ENCODE peak calls at places on chromosomes 12 and 14, in five cellular contexts. U, A, S, G and Z are unnamed samples. For H3K4me1, the result is how much of the 10 kb centered on the place peaks cover.

GRCh38 chr14:55731247-55731872 is 151.4 kb downstream of the KTN1 start:
- DNase-seq in A (no peak), G (no peak), S (no peak), U (no peak), Z (no peak)

GRCh38 chr12:879641-880040 is 69.9 kb downstream of the RAD52 start:
- DNase-seq in A (no peak), U (no peak), S (peak), G (peak), Z (no peak)

GRCh38 chr12:101759396-101760047 is 20.3 kb upstream of the SYCP3 start:
- DNase-seq in G (peak), A (no peak), S (no peak), U (no peak), Z (no peak)

GRCh38 chr14:78327426-78328210 is 157.4 kb downstream of the NRXN3 start:
- DNase-seq in S (no peak), U (no peak), A (no peak), G (no peak), Z (no peak)

GRCh38 chr12:26633591-26634210 is 199.3 kb downstream of the ITPR2 start:
- DNase-seq in S (no peak), U (no peak), G (peak), A (no peak), Z (no peak)

GRCh38 chr14:94192534-94192933 is 18.4 kb downstream of the PPP4R4 start:
- DNase-seq in S (no peak), G (no peak), A (no peak), U (no peak), Z (no peak)

GRCh38 chr12:57840701-57841100 is 5.8 kb downstream of the CTDSP2 start:
- DNase-seq in G (peak), S (no peak), A (no peak), U (peak), Z (no peak)

GRCh38 chr14:76775695-76776305 is 14.5 kb downstream of the VASH1 start:
- DNase-seq in S (no peak), G (no peak), U (no peak), A (no peak), Z (peak)

GRCh38 chr12:108231909-108232434 is 102.9 kb downstream of the WSCD2 start:
- DNase-seq in A (no peak), G (no peak), S (no peak), U (no peak), Z (no peak)

GRCh38 chr14:36373982-36374673 is 53.7 kb upstream of the MBIP start:
- DNase-seq in S (peak), G (peak), A (peak), U (peak), Z (peak)

GRCh38 chr12:120677765-120678473 is 9.0 kb upstream of the MLEC start:
- DNase-seq in A (no peak), G (peak), S (no peak), U (no peak), Z (peak)

DNA sequence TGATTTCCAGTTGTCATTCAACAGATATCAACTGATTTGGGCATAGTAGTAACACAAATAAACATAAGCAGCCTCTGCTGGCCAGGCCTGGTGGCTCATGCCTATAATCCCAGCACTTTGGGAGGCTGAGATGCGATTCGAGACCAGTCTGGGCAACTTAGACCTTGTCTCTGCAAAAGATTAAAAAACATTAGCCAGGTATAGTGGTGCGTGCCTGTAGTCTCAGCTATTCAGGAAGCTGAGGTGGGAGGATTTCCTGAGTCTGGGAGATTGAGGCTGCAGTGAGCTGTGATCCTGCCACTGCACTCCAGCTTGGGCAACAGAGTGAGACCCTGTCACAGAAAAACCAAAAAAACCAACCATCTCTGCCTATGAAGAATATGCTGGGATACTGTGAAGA is 7.1 kb downstream of the METAP2 start:
- DNase-seq in S (no peak), A (no peak), G (no peak), U (no peak), Z (no peak)
- TF ChIP-seq CTCF in S (no peak), A (no peak), G (no peak), U (no peak), Z (no peak)

DNA sequence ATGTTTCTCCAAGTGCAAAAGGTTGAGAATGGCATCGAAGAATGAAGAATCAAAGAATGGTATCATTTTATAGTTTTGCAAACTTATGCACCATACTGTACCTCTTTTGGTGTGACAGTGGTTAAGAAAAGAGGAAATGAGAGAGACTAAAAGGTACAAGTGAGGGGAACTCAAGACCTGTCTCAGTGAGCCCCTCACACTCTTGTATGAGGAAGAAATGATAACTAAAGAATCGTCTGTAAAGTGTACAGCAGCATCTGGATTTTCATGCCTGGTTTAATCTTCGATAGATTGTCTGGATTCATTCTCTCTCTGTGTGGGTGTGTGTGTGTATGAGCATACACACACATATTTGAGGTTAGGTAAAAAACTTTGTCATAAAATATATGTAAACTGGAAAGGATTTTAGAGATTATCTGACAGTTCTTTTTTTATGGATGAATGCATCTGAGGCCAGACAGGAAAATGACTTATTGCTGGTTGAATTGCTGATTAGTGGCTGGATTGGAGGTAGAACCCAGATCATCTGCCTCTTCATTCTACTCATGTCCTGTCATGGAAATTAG is 15.9 kb upstream of the SLC38A2 start:
- DNase-seq in G (no peak), U (no peak), S (no peak), A (no peak), Z (no peak)
- H3K4me1 ChIP-seq in G (half or more), U (under half), S (half or more), A (under half), Z (under half)

DNA sequence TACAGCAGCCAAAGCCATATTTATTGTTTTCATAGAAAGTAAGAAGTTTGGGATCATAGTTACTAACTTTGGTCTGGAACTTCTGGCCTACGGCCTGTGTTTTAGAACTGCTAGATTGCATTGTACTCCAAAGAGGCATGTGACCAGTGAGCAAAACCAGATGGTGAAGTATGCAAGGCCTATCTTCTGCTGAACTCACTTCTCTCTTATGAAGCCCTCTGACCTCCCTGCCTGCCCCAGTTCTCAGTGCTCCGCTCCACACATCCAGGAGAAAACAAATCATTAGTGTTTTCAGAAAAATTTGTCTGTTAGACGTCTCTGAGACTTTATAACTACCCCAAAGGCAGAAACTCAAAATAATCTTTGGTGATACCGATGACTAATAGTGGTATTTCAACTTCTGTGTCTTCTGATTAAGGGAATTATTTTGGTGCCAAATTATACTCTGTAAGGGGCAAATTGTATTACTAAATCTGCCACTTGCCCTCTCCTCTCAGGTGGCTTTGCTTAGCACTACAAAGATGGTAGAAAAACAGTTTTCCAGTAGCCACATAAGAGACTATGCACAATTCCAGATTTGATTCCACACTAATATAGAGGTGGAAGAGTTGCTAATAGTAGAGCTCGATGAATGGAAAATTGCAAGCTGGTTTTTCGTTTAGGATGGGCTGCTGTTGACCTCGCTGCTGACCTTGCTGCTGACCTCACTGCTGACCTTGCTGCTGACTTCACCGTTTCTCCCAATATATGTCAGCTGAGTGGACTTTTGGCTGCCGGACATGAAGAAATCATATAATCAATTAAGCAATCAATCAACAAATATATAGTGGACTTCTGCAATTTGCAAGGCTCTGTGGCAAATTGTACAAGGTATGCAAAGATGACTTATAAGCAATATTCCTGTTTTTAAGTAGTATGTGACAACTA is 147.5 kb downstream of the KITLG start:
- DNase-seq in S (no peak), U (no peak), G (peak), A (no peak), Z (no peak)
- H3K27ac ChIP-seq in S (no peak), U (no peak), G (peak), A (no peak), Z (no peak)

GRCh38 chr12:132075026-132075713 is 68.9 kb downstream of the DDX51 start:
- DNase-seq in U (no peak), S (no peak), G (no peak), A (no peak), Z (no peak)
- TF ChIP-seq CTCF in U (no peak), S (no peak), G (peak), A (no peak), Z (no peak)

GRCh38 chr14:60210703-60211102 is 38.3 kb upstream of the PPM1A start:
- DNase-seq in U (no peak), A (no peak), S (no peak), G (no peak), Z (no peak)
- H3K4me1 ChIP-seq in U (under half), A (under half), S (under half), G (under half), Z (under half)

GRCh38 chr14:68511727-68512047 is 281.2 kb downstream of the ZFP36L1 start:
- DNase-seq in U (no peak), G (no peak), S (no peak), A (no peak), Z (no peak)
- H3K27ac ChIP-seq in U (peak), G (no peak), S (no peak), A (no peak), Z (no peak)